ENCODE peak calls at places on chromosomes 13 and 19, in seven cellular contexts. One of them, this sample, is unnamed.
A peak's percentile ranks its signal among the peaks of the same experiment; 100 is the strongest.

GRCh38 chr19:6239401-6239844 is 40.4 kb downstream of the MLLT1 start:
- DNase-seq in cardiac muscle cell: peak; percentile 62
- DNase-seq in spleen: peak; percentile 64
- DNase-seq in CD8-positive, alpha-beta T cell: no peak
- DNase-seq in fibroblast of lung: no peak
- DNase-seq in A549: no peak
- DNase-seq in suprapubic skin: no peak
- DNase-seq in this sample: peak; percentile 54

GRCh38 chr19:13152356-13152853 is 2.2 kb downstream of the IER2 start:
- DNase-seq in cardiac muscle cell: no peak
- DNase-seq in spleen: no peak
- DNase-seq in CD8-positive, alpha-beta T cell: no peak
- DNase-seq in fibroblast of lung: no peak
- DNase-seq in A549: no peak
- DNase-seq in suprapubic skin: no peak
- DNase-seq in this sample: no peak

GRCh38 chr19:12495002-12495802 is 10.6 kb upstream of the ZNF709 start:
- DNase-seq in cardiac muscle cell: peak; percentile 81
- DNase-seq in spleen: peak; percentile 97
- DNase-seq in CD8-positive, alpha-beta T cell: peak; percentile 87
- DNase-seq in fibroblast of lung: peak; percentile 75
- DNase-seq in A549: peak; percentile 42
- DNase-seq in suprapubic skin: peak; percentile 97
- DNase-seq in this sample: peak; percentile 92

GRCh38 chr19:3142292-3142670 is 6.4 kb downstream of the GNA15 start:
- DNase-seq in cardiac muscle cell: peak; percentile 76
- DNase-seq in spleen: no peak
- DNase-seq in CD8-positive, alpha-beta T cell: no peak
- DNase-seq in fibroblast of lung: peak; percentile 77
- DNase-seq in A549: peak; percentile 65
- DNase-seq in suprapubic skin: no peak
- DNase-seq in this sample: peak; percentile 89

GRCh38 chr13:25752957-25753540 is 298.8 kb downstream of the SHISA2 start:
- DNase-seq in cardiac muscle cell: peak; percentile 93
- DNase-seq in spleen: no peak
- DNase-seq in CD8-positive, alpha-beta T cell: no peak
- DNase-seq in fibroblast of lung: peak; percentile 96
- DNase-seq in A549: no peak
- DNase-seq in suprapubic skin: no peak
- DNase-seq in this sample: peak; percentile 51

GRCh38 chr19:1624458-1624857 is 19.2 kb upstream of the UQCR11 start:
- DNase-seq in cardiac muscle cell: peak; percentile 45
- DNase-seq in spleen: peak; percentile 86
- DNase-seq in CD8-positive, alpha-beta T cell: peak; percentile 23
- DNase-seq in fibroblast of lung: peak; percentile 57
- DNase-seq in A549: peak; percentile 64
- DNase-seq in suprapubic skin: no peak
- DNase-seq in this sample: no peak

GRCh38 chr19:38730731-38731589 is 13.3 kb downstream of the CAPN12 start:
- DNase-seq in cardiac muscle cell: no peak
- DNase-seq in spleen: no peak
- DNase-seq in CD8-positive, alpha-beta T cell: no peak
- DNase-seq in fibroblast of lung: no peak
- DNase-seq in A549: no peak
- DNase-seq in suprapubic skin: peak; percentile 72
- DNase-seq in this sample: no peak

GRCh38 chr19:5131031-5131865 is 162.3 kb downstream of the KDM4B start:
- DNase-seq in cardiac muscle cell: no peak
- DNase-seq in spleen: peak; percentile 94
- DNase-seq in CD8-positive, alpha-beta T cell: no peak
- DNase-seq in fibroblast of lung: no peak
- DNase-seq in A549: no peak
- DNase-seq in suprapubic skin: no peak
- DNase-seq in this sample: no peak

GRCh38 chr19:31313291-31314030 is 35.8 kb downstream of the TSHZ3 start:
- DNase-seq in cardiac muscle cell: no peak
- DNase-seq in spleen: no peak
- DNase-seq in CD8-positive, alpha-beta T cell: no peak
- DNase-seq in fibroblast of lung: no peak
- DNase-seq in A549: no peak
- DNase-seq in suprapubic skin: no peak
- DNase-seq in this sample: no peak

GRCh38 chr19:35337984-35338296 is 9.0 kb downstream of the CD22 start:
- DNase-seq in cardiac muscle cell: no peak
- DNase-seq in spleen: no peak
- DNase-seq in CD8-positive, alpha-beta T cell: no peak
- DNase-seq in fibroblast of lung: no peak
- DNase-seq in A549: no peak
- DNase-seq in suprapubic skin: no peak
- DNase-seq in this sample: no peak

GRCh38 chr19:46515290-46515609 is 19.6 kb upstream of the PNMA8B start:
- DNase-seq in cardiac muscle cell: no peak
- DNase-seq in spleen: no peak
- DNase-seq in CD8-positive, alpha-beta T cell: no peak
- DNase-seq in fibroblast of lung: no peak
- DNase-seq in A549: no peak
- DNase-seq in suprapubic skin: no peak
- DNase-seq in this sample: no peak

GRCh38 chr19:14347999-14348889 is 33.0 kb upstream of the ADGRE5 start:
- DNase-seq in cardiac muscle cell: peak; percentile 70
- DNase-seq in spleen: peak; percentile 93
- DNase-seq in CD8-positive, alpha-beta T cell: peak; percentile 62
- DNase-seq in fibroblast of lung: peak; percentile 42
- DNase-seq in A549: peak; percentile 50
- DNase-seq in suprapubic skin: peak; percentile 83
- DNase-seq in this sample: peak; percentile 81

GRCh38 chr19:15142313-15142712 is 35.1 kb downstream of the SYDE1 start:
- DNase-seq in cardiac muscle cell: no peak
- DNase-seq in spleen: no peak
- DNase-seq in CD8-positive, alpha-beta T cell: no peak
- DNase-seq in fibroblast of lung: no peak
- DNase-seq in A549: no peak
- DNase-seq in suprapubic skin: no peak
- DNase-seq in this sample: no peak

GRCh38 chr13:99435116-99435515 is 66.2 kb upstream of the TM9SF2 start:
- DNase-seq in cardiac muscle cell: no peak
- DNase-seq in spleen: no peak
- DNase-seq in CD8-positive, alpha-beta T cell: no peak
- DNase-seq in fibroblast of lung: no peak
- DNase-seq in A549: no peak
- DNase-seq in suprapubic skin: no peak
- DNase-seq in this sample: no peak

GRCh38 chr13:98848736-98849135 is 96.3 kb upstream of the SLC15A1 start:
- DNase-seq in cardiac muscle cell: no peak
- DNase-seq in spleen: no peak
- DNase-seq in CD8-positive, alpha-beta T cell: no peak
- DNase-seq in fibroblast of lung: peak; percentile 65
- DNase-seq in A549: no peak
- DNase-seq in suprapubic skin: no peak
- DNase-seq in this sample: no peak

GRCh38 chr19:38134538-38135149 is 89.4 kb downstream of the DPF1 start:
- DNase-seq in cardiac muscle cell: peak; percentile 53
- DNase-seq in spleen: no peak
- DNase-seq in CD8-positive, alpha-beta T cell: no peak
- DNase-seq in fibroblast of lung: peak; percentile 55
- DNase-seq in A549: peak; percentile 74
- DNase-seq in suprapubic skin: no peak
- DNase-seq in this sample: no peak

GRCh38 chr19:48835734-48836088 is 580 bp downstream of the HSD17B14 start:
- DNase-seq in cardiac muscle cell: peak; percentile 88
- DNase-seq in spleen: peak; percentile 96
- DNase-seq in CD8-positive, alpha-beta T cell: peak; percentile 87
- DNase-seq in fibroblast of lung: peak; percentile 85
- DNase-seq in A549: peak; percentile 94
- DNase-seq in suprapubic skin: peak; percentile 98
- DNase-seq in this sample: peak; percentile 82

GRCh38 chr13:99981115-99982020 is at the start of gene ZIC2:
- DNase-seq in cardiac muscle cell: peak; percentile 34
- DNase-seq in spleen: peak; percentile 72
- DNase-seq in CD8-positive, alpha-beta T cell: no peak
- DNase-seq in fibroblast of lung: no peak
- DNase-seq in A549: peak; percentile 87
- DNase-seq in suprapubic skin: peak; percentile 70
- DNase-seq in this sample: no peak

GRCh38 chr19:19443283-19443682 is 37.8 kb downstream of the GATAD2A start:
- DNase-seq in cardiac muscle cell: no peak
- DNase-seq in spleen: no peak
- DNase-seq in CD8-positive, alpha-beta T cell: no peak
- DNase-seq in fibroblast of lung: no peak
- DNase-seq in A549: no peak
- DNase-seq in suprapubic skin: no peak
- DNase-seq in this sample: no peak
- H3K27ac ChIP-seq in cardiac muscle cell: no peak overlapping the region
- H3K27ac ChIP-seq in spleen: peak overlapping the region; percentile 75
- H3K27ac ChIP-seq in CD8-positive, alpha-beta T cell: no peak overlapping the region
- H3K27ac ChIP-seq in fibroblast of lung: no peak overlapping the region
- H3K27ac ChIP-seq in A549: no peak overlapping the region
- H3K27ac ChIP-seq in suprapubic skin: no peak overlapping the region
- H3K27ac ChIP-seq in this sample: no peak overlapping the region

GRCh38 chr13:93174260-93174659 is 52.3 kb upstream of the GPC6 start:
- DNase-seq in cardiac muscle cell: no peak
- DNase-seq in spleen: no peak
- DNase-seq in CD8-positive, alpha-beta T cell: no peak
- DNase-seq in fibroblast of lung: no peak
- DNase-seq in A549: no peak
- DNase-seq in suprapubic skin: no peak
- DNase-seq in this sample: no peak

GRCh38 chr13:93172109-93172508 is 54.5 kb upstream of the GPC6 start:
- DNase-seq in cardiac muscle cell: no peak
- DNase-seq in spleen: no peak
- DNase-seq in CD8-positive, alpha-beta T cell: no peak
- DNase-seq in fibroblast of lung: no peak
- DNase-seq in A549: no peak
- DNase-seq in suprapubic skin: no peak
- DNase-seq in this sample: no peak

GRCh38 chr13:93173656-93174055 is 53.0 kb upstream of the GPC6 start:
- DNase-seq in cardiac muscle cell: no peak
- DNase-seq in spleen: no peak
- DNase-seq in CD8-positive, alpha-beta T cell: no peak
- DNase-seq in fibroblast of lung: peak; percentile 28
- DNase-seq in A549: no peak
- DNase-seq in suprapubic skin: no peak
- DNase-seq in this sample: no peak

GRCh38 chr13:93169980-93170379 is 56.6 kb upstream of the GPC6 start:
- DNase-seq in cardiac muscle cell: peak; percentile 53
- DNase-seq in spleen: no peak
- DNase-seq in CD8-positive, alpha-beta T cell: no peak
- DNase-seq in fibroblast of lung: peak; percentile 47
- DNase-seq in A549: peak; percentile 40
- DNase-seq in suprapubic skin: no peak
- DNase-seq in this sample: peak; percentile 38
- H3K27ac ChIP-seq in cardiac muscle cell: no peak overlapping the region
- H3K27ac ChIP-seq in spleen: no peak overlapping the region
- H3K27ac ChIP-seq in CD8-positive, alpha-beta T cell: no peak overlapping the region
- H3K27ac ChIP-seq in fibroblast of lung: no peak overlapping the region
- H3K27ac ChIP-seq in A549: no peak overlapping the region
- H3K27ac ChIP-seq in suprapubic skin: no peak overlapping the region
- H3K27ac ChIP-seq in this sample: no peak overlapping the region

DNA sequence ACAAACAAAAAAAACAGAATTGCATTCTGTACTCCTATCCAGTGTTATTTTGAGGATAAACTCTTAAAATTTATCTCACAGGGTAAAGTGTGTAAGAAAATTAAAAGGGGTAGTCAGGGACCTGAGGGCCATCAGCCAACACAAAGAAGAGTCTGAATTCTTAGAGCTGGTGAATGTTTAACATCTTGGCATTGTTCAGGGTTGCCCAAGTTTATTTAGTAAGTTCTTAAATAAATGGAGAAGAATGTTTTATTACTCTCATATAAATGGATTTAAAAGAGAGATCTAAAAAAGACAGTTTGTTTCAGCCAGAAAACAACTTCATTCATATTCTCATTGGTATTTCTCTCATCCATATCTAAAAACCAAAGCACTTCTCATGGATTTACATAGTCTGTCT is 171.7 kb downstream of the LACC1 start:
- DNase-seq in cardiac muscle cell: no peak
- DNase-seq in spleen: no peak
- DNase-seq in CD8-positive, alpha-beta T cell: no peak
- DNase-seq in fibroblast of lung: no peak
- DNase-seq in A549: no peak
- DNase-seq in suprapubic skin: no peak
- DNase-seq in this sample: no peak
- H3K27ac ChIP-seq in cardiac muscle cell: no peak overlapping the region
- H3K27ac ChIP-seq in spleen: no peak overlapping the region
- H3K27ac ChIP-seq in CD8-positive, alpha-beta T cell: no peak overlapping the region
- H3K27ac ChIP-seq in fibroblast of lung: no peak overlapping the region
- H3K27ac ChIP-seq in A549: peak overlapping the region; percentile 86
- H3K27ac ChIP-seq in suprapubic skin: no peak overlapping the region
- H3K27ac ChIP-seq in this sample: no peak overlapping the region

GRCh38 chr19:437027-437426 is 23.8 kb downstream of the SHC2 start:
- DNase-seq in cardiac muscle cell: no peak
- DNase-seq in spleen: no peak
- DNase-seq in CD8-positive, alpha-beta T cell: no peak
- DNase-seq in fibroblast of lung: no peak
- DNase-seq in A549: no peak
- DNase-seq in suprapubic skin: no peak
- DNase-seq in this sample: no peak

GRCh38 chr19:435707-436412 is 25.0 kb downstream of the SHC2 start:
- DNase-seq in cardiac muscle cell: no peak
- DNase-seq in spleen: no peak
- DNase-seq in CD8-positive, alpha-beta T cell: no peak
- DNase-seq in fibroblast of lung: no peak
- DNase-seq in A549: no peak
- DNase-seq in suprapubic skin: no peak
- DNase-seq in this sample: no peak

GRCh38 chr19:435056-435706 is 25.7 kb downstream of the SHC2 start:
- DNase-seq in cardiac muscle cell: no peak
- DNase-seq in spleen: no peak
- DNase-seq in CD8-positive, alpha-beta T cell: no peak
- DNase-seq in fibroblast of lung: no peak
- DNase-seq in A549: no peak
- DNase-seq in suprapubic skin: no peak
- DNase-seq in this sample: no peak

GRCh38 chr19:436413-436950 is 24.4 kb downstream of the SHC2 start:
- DNase-seq in cardiac muscle cell: no peak
- DNase-seq in spleen: no peak
- DNase-seq in CD8-positive, alpha-beta T cell: no peak
- DNase-seq in fibroblast of lung: no peak
- DNase-seq in A549: no peak
- DNase-seq in suprapubic skin: no peak
- DNase-seq in this sample: no peak

DNA sequence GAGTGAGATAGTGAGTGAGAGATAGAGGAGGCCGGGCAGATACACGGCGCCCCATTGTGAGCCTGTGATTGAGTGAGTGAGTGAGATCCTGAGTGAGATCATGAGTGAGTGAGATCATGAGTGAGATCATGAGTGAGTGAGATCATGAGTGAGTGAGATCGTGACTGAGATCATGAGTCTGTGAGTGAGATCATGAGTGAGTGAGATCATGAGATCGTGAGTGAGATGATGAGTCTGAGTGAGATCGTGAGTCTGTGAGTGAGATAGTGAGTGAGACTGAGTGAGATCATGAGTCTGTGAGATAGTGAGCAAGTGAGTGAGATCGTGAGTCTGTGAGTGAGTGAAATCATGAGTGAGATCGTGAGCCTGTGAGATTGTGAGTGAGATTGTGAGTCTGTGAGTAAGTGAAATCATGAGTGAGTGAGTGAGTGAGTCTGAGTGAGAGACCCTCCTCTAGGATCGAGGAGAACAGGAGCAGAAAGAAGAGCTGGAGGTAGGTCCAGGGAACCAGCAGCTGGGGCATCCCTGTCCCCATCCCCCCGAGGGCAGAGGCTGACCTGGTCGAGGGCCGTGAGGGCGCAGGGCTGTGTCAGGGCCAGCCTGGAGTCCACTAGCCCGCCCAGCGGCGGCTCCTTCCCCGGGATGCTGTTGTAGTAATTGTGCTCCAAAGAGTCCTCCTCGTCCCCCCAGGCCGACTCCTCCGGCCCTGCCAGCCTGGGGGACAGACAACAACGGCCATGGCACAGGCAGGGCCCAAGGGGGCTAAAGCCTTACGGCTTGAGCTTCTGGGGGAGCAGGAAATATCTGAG is 25.4 kb upstream of the C2CD4C start:
- DNase-seq in cardiac muscle cell: no peak
- DNase-seq in spleen: no peak
- DNase-seq in CD8-positive, alpha-beta T cell: no peak
- DNase-seq in fibroblast of lung: no peak
- DNase-seq in A549: no peak
- DNase-seq in suprapubic skin: no peak
- DNase-seq in this sample: no peak
- H3K27ac ChIP-seq in cardiac muscle cell: no peak overlapping the region
- H3K27ac ChIP-seq in spleen: no peak overlapping the region
- H3K27ac ChIP-seq in CD8-positive, alpha-beta T cell: no peak overlapping the region
- H3K27ac ChIP-seq in fibroblast of lung: no peak overlapping the region
- H3K27ac ChIP-seq in A549: no peak overlapping the region
- H3K27ac ChIP-seq in suprapubic skin: no peak overlapping the region
- H3K27ac ChIP-seq in this sample: no peak overlapping the region